ENCODE peak calls at places on chromosomes 12 and 14, in eight cellular contexts. K is cardiac fibroblast; U is A673; G is stomach; P is pancreas; B is AG04450; Q is naive thymus-derived CD4-positive, alpha-beta T cell; C is psoas muscle. X is an unnamed sample.
A peak's percentile ranks its signal among the peaks of the same experiment; 100 is the strongest.

GRCh38 chr12:50059440-50060119 is 2.2 kb downstream of the ASIC1 start:
- DNase-seq in K (no peak), U (no peak), G (no peak), P (no peak), B (no peak), Q (no peak), C (no peak), X (no peak)

GRCh38 chr12:56299308-56299852 is 750 bp downstream of the CS start:
- DNase-seq in K (no peak), U (peak; percentile 32), G (no peak), P (no peak), B (no peak), Q (no peak), C (no peak), X (peak; percentile 45)

GRCh38 chr14:70652871-70653270 is 11.2 kb downstream of the TTC9 start:
- DNase-seq in K (no peak), U (no peak), G (no peak), P (no peak), B (no peak), Q (no peak), C (no peak), X (no peak)

GRCh38 chr14:81018245-81018644 is 62.8 kb downstream of the TSHR start:
- DNase-seq in K (no peak), U (no peak), G (no peak), P (no peak), B (no peak), Q (no peak), C (no peak), X (no peak)

GRCh38 chr14:26008290-26008689 is 589.5 kb downstream of the NOVA1 start:
- DNase-seq in K (peak; percentile 27), U (peak; percentile 66), G (no peak), P (no peak), B (no peak), Q (no peak), C (no peak), X (no peak)

GRCh38 chr12:5806376-5807089 is 138.5 kb downstream of the ANO2 start:
- DNase-seq in K (no peak), U (no peak), G (no peak), P (no peak), B (no peak), Q (no peak), C (no peak), X (no peak)

GRCh38 chr14:93249128-93249831 is 42.2 kb downstream of the UBR7 start:
- DNase-seq in K (no peak), U (no peak), G (no peak), P (no peak), B (no peak), Q (no peak), C (no peak), X (no peak)

GRCh38 chr12:68483592-68484373 is 126.9 kb upstream of the RAP1B start:
- DNase-seq in K (peak; percentile 76), U (peak; percentile 14), G (no peak), P (no peak), B (no peak), Q (no peak), C (no peak), X (no peak)

GRCh38 chr12:121404734-121405133 is 4.8 kb downstream of the RNF34 start:
- DNase-seq in K (peak; percentile 17), U (peak; percentile 19), G (peak; percentile 48), P (no peak), B (no peak), Q (no peak), C (no peak), X (no peak)

GRCh38 chr12:92735131-92735721 is 32.4 kb downstream of the PLEKHG7 start:
- DNase-seq in K (peak; percentile 91), U (peak; percentile 94), G (no peak), P (no peak), B (peak; percentile 54), Q (no peak), C (no peak), X (no peak)

GRCh38 chr12:2409656-2410265 is 357.0 kb downstream of the CACNA1C start:
- DNase-seq in K (no peak), U (no peak), G (no peak), P (no peak), B (no peak), Q (no peak), C (no peak), X (no peak)

GRCh38 chr12:13668880-13669279 is 312.5 kb downstream of the GRIN2B start:
- DNase-seq in K (no peak), U (no peak), G (no peak), P (no peak), B (no peak), Q (no peak), C (no peak), X (no peak)

GRCh38 chr12:65596514-65597010 is 227.7 kb upstream of the HMGA2 start:
- DNase-seq in K (peak; percentile 81), U (no peak), G (no peak), P (no peak), B (no peak), Q (no peak), C (no peak), X (no peak)

GRCh38 chr14:101774006-101774755 is 12.7 kb downstream of the PPP2R5C start:
- DNase-seq in K (no peak), U (no peak), G (no peak), P (no peak), B (no peak), Q (no peak), C (no peak), X (no peak)

GRCh38 chr12:27785882-27786570 is 6.0 kb upstream of the MANSC4 start:
- DNase-seq in K (peak; percentile 90), U (peak; percentile 90), G (no peak), P (no peak), B (peak; percentile 44), Q (no peak), C (no peak), X (no peak)

GRCh38 chr14:97719931-97720330 is 922.7 kb downstream of the VRK1 start:
- DNase-seq in K (no peak), U (no peak), G (no peak), P (no peak), B (no peak), Q (no peak), C (no peak), X (peak; percentile 66)

GRCh38 chr12:112029326-112029725 is 16.1 kb downstream of the ERP29 start:
- DNase-seq in K (no peak), U (no peak), G (no peak), P (no peak), B (no peak), Q (no peak), C (no peak), X (no peak)

GRCh38 chr12:107429006-107429698 is 256.4 kb upstream of the PWP1 start:
- DNase-seq in K (no peak), U (no peak), G (peak; percentile 31), P (no peak), B (no peak), Q (no peak), C (no peak), X (no peak)

GRCh38 chr12:4909734-4910501 is at the start of gene KCNA1:
- DNase-seq in K (peak; percentile 8), U (peak; percentile 14), G (no peak), P (peak; percentile 66), B (no peak), Q (no peak), C (peak; percentile 23), X (no peak)

GRCh38 chr12:100528471-100529139 is 44.9 kb upstream of the GAS2L3 start:
- DNase-seq in K (no peak), U (no peak), G (no peak), P (no peak), B (no peak), Q (no peak), C (no peak), X (no peak)

GRCh38 chr14:29896354-29896768 is 31.3 kb downstream of the PRKD1 start:
- DNase-seq in K (no peak), U (no peak), G (no peak), P (no peak), B (no peak), Q (no peak), C (no peak), X (no peak)

GRCh38 chr12:81094718-81095360 is 17.0 kb downstream of the ACSS3 start:
- DNase-seq in K (no peak), U (no peak), G (no peak), P (no peak), B (no peak), Q (no peak), C (no peak), X (no peak)
- H3K4me3 ChIP-seq in K (no peak overlapping the region), U (no peak overlapping the region), G (no peak overlapping the region), P (no peak overlapping the region), B (no peak overlapping the region), Q (no peak overlapping the region), C (no peak overlapping the region), X (no peak overlapping the region)

DNA sequence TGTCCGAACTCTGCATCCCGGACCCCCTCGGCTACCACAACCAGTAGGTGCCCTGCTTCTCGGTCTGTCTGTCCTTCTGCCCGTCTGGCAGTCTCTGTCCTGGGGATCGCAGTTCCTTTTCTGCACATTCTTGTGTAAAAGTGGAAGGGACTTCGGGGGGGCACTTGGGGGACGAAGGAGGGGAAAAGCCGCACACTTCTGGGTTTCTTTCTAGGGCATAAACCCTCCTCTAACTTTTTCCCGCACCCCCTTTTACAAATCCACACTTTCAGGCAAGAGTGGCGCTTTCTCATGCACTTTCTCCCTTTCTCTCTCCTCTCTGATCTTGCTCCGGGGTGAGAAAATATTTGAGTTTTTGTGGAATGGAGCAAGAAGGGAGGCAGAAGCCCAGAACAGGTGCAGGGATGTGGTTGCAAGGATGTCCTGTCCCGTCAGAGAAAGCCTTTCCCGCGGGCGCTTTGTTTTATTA is 506 bp downstream of the ESRRB start:
- DNase-seq in K (no peak), U (no peak), G (no peak), P (no peak), B (no peak), Q (no peak), C (no peak), X (no peak)
- H3K4me3 ChIP-seq in K (peak overlapping the region; percentile 18), U (peak overlapping the region; percentile 48), G (peak overlapping the region; percentile 37), P (peak overlapping the region; percentile 48), B (peak overlapping the region; percentile 18), Q (no peak overlapping the region), C (peak overlapping the region; percentile 53), X (no peak overlapping the region)

DNA sequence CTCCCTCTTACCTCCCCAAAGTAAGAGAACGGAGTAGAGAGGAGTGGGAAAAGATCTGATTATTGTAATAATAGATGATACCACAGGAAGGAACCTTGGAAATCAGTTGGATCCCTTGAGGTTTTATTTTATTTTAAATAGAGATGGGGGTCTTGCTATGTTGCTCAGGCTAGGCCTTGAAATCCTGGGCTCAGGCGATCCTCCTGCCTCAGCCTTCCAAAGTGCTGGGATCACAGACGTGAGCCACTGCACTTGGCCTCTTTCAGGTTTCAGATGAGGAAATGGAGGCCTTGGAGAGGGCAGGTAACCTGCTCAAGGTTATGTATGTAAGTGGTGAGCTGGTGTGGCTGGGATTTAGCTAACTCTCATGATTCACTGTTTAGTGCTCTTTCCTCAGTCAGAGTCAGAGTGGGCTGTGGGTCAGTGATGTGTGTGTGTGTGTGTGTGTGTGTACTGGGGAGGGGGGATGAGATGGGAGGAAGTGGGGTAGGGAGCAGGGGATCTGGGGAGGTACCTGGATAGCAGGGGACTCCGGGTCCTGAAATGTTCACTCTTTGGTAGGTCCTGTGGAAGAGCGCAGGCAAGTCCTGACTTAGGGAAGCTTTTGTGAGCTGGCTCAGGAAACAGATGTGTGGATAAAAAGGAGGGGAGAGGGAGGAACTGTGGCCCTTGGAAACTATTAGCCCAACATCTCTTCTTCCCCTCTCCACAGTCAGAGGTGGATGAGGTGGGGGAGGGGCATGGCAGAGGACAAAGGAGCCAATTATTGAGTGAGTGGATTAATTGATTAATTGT is 4.7 kb upstream of the CISTR start:
- DNase-seq in K (no peak), U (no peak), G (no peak), P (no peak), B (no peak), Q (no peak), C (no peak), X (no peak)
- H3K4me3 ChIP-seq in K (no peak overlapping the region), U (no peak overlapping the region), G (no peak overlapping the region), P (no peak overlapping the region), B (no peak overlapping the region), Q (peak overlapping the region; percentile 25), C (peak overlapping the region; percentile 4), X (peak overlapping the region; percentile 10)

GRCh38 chr12:117361312-117361670 is at the start of gene NOS1:
- DNase-seq in K (no peak), U (peak; percentile 37), G (no peak), P (no peak), B (no peak), Q (no peak), C (no peak), X (no peak)
- H3K4me3 ChIP-seq in K (no peak within 1 kb of the TSS), U (peak within 1 kb of the TSS; percentile 66), G (no peak within 1 kb of the TSS), P (peak within 1 kb of the TSS; percentile 32), B (no peak within 1 kb of the TSS), Q (no peak within 1 kb of the TSS), C (peak within 1 kb of the TSS; percentile 80), X (no peak within 1 kb of the TSS)